ENCODE peak calls at places on chromosomes 2 and 18, in seven cellular contexts. V is dorsolateral prefrontal cortex, C is psoas muscle, A is cardiac muscle cell, L is GM10248, Q is fibroblast of lung, U is pancreas. M is an unnamed sample.

GRCh38 chr2:32783468-32783867 is 155.6 kb downstream of the TTC27 start:
- DNase-seq in V (no peak), C (no peak), A (peak), L (no peak), Q (no peak), U (no peak), M (no peak)

GRCh38 chr2:62178741-62179271 is 17.1 kb upstream of the B3GNT2 start:
- DNase-seq in V (no peak), C (no peak), A (peak), L (no peak), Q (no peak), U (no peak), M (no peak)

GRCh38 chr2:239765076-239765845 is 259.9 kb downstream of the NDUFA10 start:
- DNase-seq in V (no peak), C (peak), A (no peak), L (no peak), Q (no peak), U (no peak), M (no peak)

GRCh38 chr2:185979546-185980071 is 241.0 kb downstream of the FSIP2 start:
- DNase-seq in V (no peak), C (no peak), A (no peak), L (no peak), Q (peak), U (no peak), M (no peak)

GRCh38 chr2:7567646-7568045 is 650.4 kb downstream of the RNF144A start:
- DNase-seq in V (no peak), C (no peak), A (no peak), L (peak), Q (no peak), U (no peak), M (no peak)

GRCh38 chr2:203934711-203935438 is 1.7 kb upstream of the ICOS start:
- DNase-seq in V (no peak), C (no peak), A (no peak), L (no peak), Q (no peak), U (no peak), M (no peak)

GRCh38 chr2:84729224-84729623 is 151.7 kb downstream of the TRABD2A start:
- DNase-seq in V (no peak), C (no peak), A (no peak), L (no peak), Q (no peak), U (no peak), M (no peak)

GRCh38 chr2:174588463-174588862 is 9.1 kb downstream of the WIPF1 start:
- DNase-seq in V (no peak), C (no peak), A (no peak), L (no peak), Q (no peak), U (no peak), M (no peak)

GRCh38 chr2:38013158-38013752 is 62.7 kb downstream of the CYP1B1 start:
- DNase-seq in V (no peak), C (no peak), A (peak), L (no peak), Q (peak), U (no peak), M (no peak)

GRCh38 chr18:45254683-45255082 is 360.6 kb upstream of the SLC14A2 start:
- DNase-seq in V (no peak), C (peak), A (peak), L (no peak), Q (peak), U (peak), M (no peak)

GRCh38 chr2:145811467-145812162 is 1291.7 kb upstream of the ZEB2 start:
- DNase-seq in V (no peak), C (no peak), A (peak), L (no peak), Q (no peak), U (no peak), M (no peak)

GRCh38 chr2:159558479-159558878 is 57.9 kb downstream of the BAZ2B start:
- DNase-seq in V (no peak), C (no peak), A (peak), L (no peak), Q (no peak), U (no peak), M (no peak)

GRCh38 chr2:104434966-104435365 is 418.9 kb upstream of the POU3F3 start:
- DNase-seq in V (no peak), C (no peak), A (no peak), L (no peak), Q (no peak), U (no peak), M (no peak)

DNA sequence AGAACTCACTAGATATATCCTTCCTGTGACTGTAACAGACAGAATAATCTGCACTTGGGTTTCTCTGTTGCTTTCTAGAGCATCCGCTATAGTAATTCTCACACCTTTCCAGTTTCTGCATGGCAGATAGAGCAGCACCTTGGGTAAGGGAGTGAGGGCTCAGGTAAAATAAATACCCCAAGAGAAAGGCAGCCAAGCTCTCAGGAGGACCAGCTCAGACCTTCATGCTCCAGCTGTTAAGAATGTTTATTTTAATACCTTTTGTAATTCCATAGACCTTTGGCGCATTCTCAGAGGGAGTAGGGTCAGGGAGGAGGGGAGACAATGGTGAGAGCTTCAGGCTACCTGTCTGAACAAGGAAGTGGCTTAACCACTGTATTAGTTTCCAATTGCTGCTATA is 16.2 kb upstream of the TMEM178A start:
- DNase-seq in V (no peak), C (no peak), A (no peak), L (no peak), Q (no peak), U (no peak), M (no peak)
- TF ChIP-seq CTCF in V (no peak), C (no peak), A (no peak), L (no peak), Q (no peak), U (no peak), M (no peak)

DNA sequence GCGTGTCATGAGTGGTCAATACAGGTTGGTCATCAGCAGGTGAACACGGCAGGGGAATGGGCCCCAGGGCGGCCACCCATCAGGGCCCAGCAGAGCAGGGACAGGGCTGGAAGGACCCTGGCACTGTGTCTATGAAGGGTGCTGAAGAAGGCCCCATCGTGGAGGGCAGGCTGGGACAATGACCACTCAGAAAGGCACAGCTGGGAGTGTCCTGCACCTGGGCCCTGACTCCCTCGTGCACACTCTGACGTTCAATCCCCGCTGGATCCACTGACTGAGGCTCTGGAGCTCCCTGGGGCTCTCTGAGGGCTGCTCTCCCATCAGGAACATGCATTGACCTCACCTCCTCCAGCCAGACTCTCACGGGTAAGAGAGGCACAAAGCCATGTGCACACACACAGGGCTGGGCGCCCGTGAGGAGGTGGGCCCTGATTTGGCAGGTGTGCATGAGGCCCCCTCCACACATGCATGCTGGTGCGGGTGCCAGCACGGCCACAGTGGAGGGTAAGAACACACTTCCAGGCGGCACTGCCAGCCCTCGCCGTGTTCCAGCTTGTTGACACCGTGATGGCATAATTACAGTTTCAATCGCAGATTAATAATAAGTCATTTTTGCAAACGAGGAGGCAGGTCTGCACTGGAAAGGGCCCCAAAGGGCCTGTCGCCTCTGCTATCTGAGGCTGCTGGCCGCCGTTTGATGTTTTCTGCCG is 58.5 kb downstream of the SMAD7 start:
- DNase-seq in V (no peak), C (no peak), A (no peak), L (no peak), Q (no peak), U (no peak), M (no peak)
- TF ChIP-seq CTCF in V (no peak), C (no peak), A (no peak), L (no peak), Q (no peak), U (no peak), M (no peak)

GRCh38 chr2:26444236-26444635 is 33.7 kb downstream of the OTOF start:
- DNase-seq in V (no peak), C (no peak), A (no peak), L (no peak), Q (no peak), U (no peak), M (no peak)

GRCh38 chr2:26438526-26438925 is 36.8 kb downstream of the DRC1 start:
- DNase-seq in V (no peak), C (no peak), A (peak), L (no peak), Q (no peak), U (no peak), M (no peak)

GRCh38 chr2:26438926-26439325 is 37.2 kb downstream of the DRC1 start:
- DNase-seq in V (no peak), C (no peak), A (no peak), L (no peak), Q (no peak), U (no peak), M (no peak)

GRCh38 chr2:26448651-26449050 is 29.3 kb downstream of the OTOF start:
- DNase-seq in V (no peak), C (no peak), A (no peak), L (no peak), Q (no peak), U (no peak), M (no peak)

GRCh38 chr2:26442707-26443106 is 35.2 kb downstream of the OTOF start:
- DNase-seq in V (no peak), C (no peak), A (no peak), L (no peak), Q (no peak), U (no peak), M (no peak)
- TF ChIP-seq CTCF in V (no peak), C (no peak), A (no peak), L (no peak), Q (no peak), U (no peak), M (no peak)

DNA sequence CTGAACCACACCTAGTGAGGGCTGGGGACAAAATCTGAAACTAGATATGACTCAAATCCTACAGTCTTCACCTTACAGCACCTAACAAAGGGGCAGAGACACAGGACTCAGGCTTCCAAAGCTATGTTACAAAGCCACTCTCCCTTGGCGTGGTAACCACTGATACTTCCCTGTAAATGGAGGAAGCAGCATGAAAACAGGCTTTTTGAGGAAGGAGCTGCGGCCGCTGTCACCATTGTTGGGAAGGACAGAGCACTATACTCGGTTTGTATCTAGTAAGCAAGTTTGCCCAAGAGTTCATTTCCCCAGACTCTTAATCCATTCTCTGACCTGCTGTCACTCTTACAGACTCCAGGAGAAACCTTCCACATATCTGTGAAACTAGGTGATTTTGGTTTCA is 60.3 kb downstream of the LONRF2 start:
- DNase-seq in V (no peak), C (no peak), A (no peak), L (no peak), Q (no peak), U (no peak), M (no peak)
- TF ChIP-seq CTCF in V (no peak), C (no peak), A (no peak), L (no peak), Q (no peak), U (no peak), M (no peak)

M was measured in neural crest cell.